ENCODE peak calls at places on chromosome 20, in six cellular contexts. P is prostate gland; B is effector memory CD4-positive, alpha-beta T cell; X is naive thymus-derived CD4-positive, alpha-beta T cell; S is HAP-1; G is colonic mucosa. W is an unnamed sample. For H3K9me3, the result is how much of the 10 kb centered on the place peaks cover.

GRCh38 chr20:46401478-46401860 is 4.9 kb downstream of the ELMO2 start:
- DNase-seq in P (no peak), B (no peak), X (no peak), S (no peak), G (no peak), W (no peak)

GRCh38 chr20:39165099-39165498 is 203.0 kb downstream of the DHX35 start:
- DNase-seq in P (no peak), B (no peak), X (no peak), S (no peak), G (no peak), W (no peak)

GRCh38 chr20:52191132-52191435 is 495 bp downstream of the ZFP64 start:
- DNase-seq in P (no peak), B (no peak), X (no peak), S (peak), G (peak), W (peak)

GRCh38 chr20:13771853-13772453 is 12.8 kb downstream of the ESF1 start:
- DNase-seq in P (no peak), B (no peak), X (no peak), S (no peak), G (no peak), W (no peak)

GRCh38 chr20:37938954-37939353 is 36.0 kb downstream of the VSTM2L start:
- DNase-seq in P (no peak), B (no peak), X (no peak), S (no peak), G (no peak), W (no peak)

GRCh38 chr20:57612436-57612835 is 7.8 kb downstream of the ZBP1 start:
- DNase-seq in P (no peak), B (no peak), X (no peak), S (no peak), G (peak), W (no peak)

GRCh38 chr20:41476013-41476441 is 109.4 kb upstream of the EMILIN3 start:
- DNase-seq in P (peak), B (no peak), X (no peak), S (no peak), G (peak), W (peak)

GRCh38 chr20:3711418-3712043 is 869 bp downstream of the SIGLEC1 start:
- DNase-seq in P (no peak), B (no peak), X (no peak), S (no peak), G (no peak), W (no peak)

GRCh38 chr20:43666376-43667328 is at the start of gene MYBL2:
- DNase-seq in P (no peak), B (peak), X (peak), S (peak), G (peak), W (peak)

GRCh38 chr20:5863040-5863811 is 87.1 kb downstream of the TRMT6 start:
- DNase-seq in P (no peak), B (no peak), X (no peak), S (no peak), G (no peak), W (peak)

GRCh38 chr20:63705232-63706026 is 2.3 kb downstream of the ARFRP1 start:
- DNase-seq in P (no peak), B (no peak), X (no peak), S (no peak), G (no peak), W (no peak)

GRCh38 chr20:40276291-40276690 is 412.7 kb downstream of the MAFB start:
- DNase-seq in P (no peak), B (no peak), X (no peak), S (no peak), G (no peak), W (no peak)

GRCh38 chr20:4820833-4821518 is 99.3 kb downstream of the PRND start:
- DNase-seq in P (no peak), B (no peak), X (no peak), S (no peak), G (no peak), W (peak)

GRCh38 chr20:63255911-63256704 is 1.8 kb upstream of the NKAIN4 start:
- DNase-seq in P (peak), B (no peak), X (no peak), S (no peak), G (no peak), W (no peak)

GRCh38 chr20:57686931-57687652 is 22.7 kb downstream of the PMEPA1 start:
- DNase-seq in P (no peak), B (no peak), X (no peak), S (no peak), G (no peak), W (no peak)

GRCh38 chr20:3222635-3223600 is 13.6 kb downstream of the ITPA start:
- DNase-seq in P (peak), B (no peak), X (peak), S (no peak), G (no peak), W (no peak)

GRCh38 chr20:1440024-1440423 is 26.6 kb downstream of the NSFL1C start:
- DNase-seq in P (no peak), B (no peak), X (no peak), S (no peak), G (no peak), W (no peak)

GRCh38 chr20:2981646-2982045 is 61.8 kb upstream of the GNRH2 start:
- DNase-seq in P (no peak), B (no peak), X (no peak), S (no peak), G (no peak), W (no peak)

GRCh38 chr20:63100401-63100925 is 93.7 kb upstream of the BHLHE23 start:
- DNase-seq in P (no peak), B (no peak), X (no peak), S (no peak), G (no peak), W (peak)

GRCh38 chr20:10090588-10091166 is 55.9 kb downstream of the ANKEF1 start:
- DNase-seq in P (peak), B (no peak), X (peak), S (peak), G (peak), W (peak)

GRCh38 chr20:38724603-38725457 is 544 bp downstream of the SLC32A1 start:
- DNase-seq in P (no peak), B (no peak), X (no peak), S (no peak), G (no peak), W (no peak)

GRCh38 chr20:53550590-53551187 is 43.0 kb downstream of the ZNF217 start:
- DNase-seq in P (no peak), B (no peak), X (no peak), S (peak), G (no peak), W (no peak)

GRCh38 chr20:61666471-61666832 is 399.2 kb downstream of the TAF4 start:
- DNase-seq in P (no peak), B (no peak), X (no peak), S (no peak), G (no peak), W (no peak)

GRCh38 chr20:10661261-10661660 is 12.5 kb downstream of the JAG1 start:
- DNase-seq in P (no peak), B (no peak), X (no peak), S (no peak), G (no peak), W (no peak)

GRCh38 chr20:7696311-7696710 is 243.9 kb downstream of the HAO1 start:
- DNase-seq in P (no peak), B (no peak), X (no peak), S (no peak), G (no peak), W (no peak)

DNA sequence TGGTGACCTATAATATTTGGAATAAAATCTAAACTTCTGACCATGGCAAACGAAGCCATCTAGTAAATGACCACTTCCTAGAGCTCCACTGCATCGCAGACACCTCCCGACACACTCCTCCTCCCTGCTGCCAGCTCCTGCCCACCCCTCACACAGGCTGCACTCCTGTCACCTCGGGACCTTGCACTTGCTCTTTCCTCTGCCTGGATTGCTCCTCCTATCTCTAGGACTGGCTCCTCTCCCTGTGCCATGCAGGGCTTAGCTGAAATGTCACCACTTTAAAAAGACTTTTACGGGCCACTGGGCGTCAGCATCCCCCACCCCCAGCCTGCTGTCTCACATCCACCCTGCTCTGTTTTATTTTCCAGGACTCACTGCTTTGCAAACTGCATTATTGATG is 87.6 kb upstream of the MC3R start:
- DNase-seq in P (no peak), B (no peak), X (no peak), S (no peak), G (no peak), W (no peak)
- H3K9me3 ChIP-seq in P (under half), B (under half), X (under half), S (under half), G (under half), W (under half)

DNA sequence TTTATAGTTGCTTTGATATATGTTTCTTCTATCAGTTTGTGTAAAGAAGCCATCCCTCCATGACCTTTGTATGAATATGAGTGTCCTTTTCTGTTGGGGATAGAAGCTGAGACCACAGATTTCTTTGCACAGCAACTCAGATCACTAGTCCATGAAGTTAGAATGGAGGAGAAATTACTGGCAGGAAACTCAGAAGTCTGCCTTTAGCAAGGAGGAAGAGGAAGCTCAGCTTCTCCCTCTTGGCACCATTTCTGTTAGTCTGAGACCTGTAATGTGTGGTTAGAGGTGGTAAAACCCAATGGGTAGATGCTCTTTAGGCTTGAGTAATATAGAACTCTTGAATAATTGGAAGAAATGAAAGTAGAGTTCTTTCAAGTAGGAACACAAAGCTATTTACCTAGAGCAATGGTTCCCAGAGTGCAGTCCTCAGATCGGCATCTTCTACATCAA is 995.3 kb upstream of the FLRT3 start:
- DNase-seq in P (no peak), B (no peak), X (no peak), S (no peak), G (no peak), W (no peak)
- H3K9me3 ChIP-seq in P (under half), B (under half), X (under half), S (under half), G (under half), W (under half)

DNA sequence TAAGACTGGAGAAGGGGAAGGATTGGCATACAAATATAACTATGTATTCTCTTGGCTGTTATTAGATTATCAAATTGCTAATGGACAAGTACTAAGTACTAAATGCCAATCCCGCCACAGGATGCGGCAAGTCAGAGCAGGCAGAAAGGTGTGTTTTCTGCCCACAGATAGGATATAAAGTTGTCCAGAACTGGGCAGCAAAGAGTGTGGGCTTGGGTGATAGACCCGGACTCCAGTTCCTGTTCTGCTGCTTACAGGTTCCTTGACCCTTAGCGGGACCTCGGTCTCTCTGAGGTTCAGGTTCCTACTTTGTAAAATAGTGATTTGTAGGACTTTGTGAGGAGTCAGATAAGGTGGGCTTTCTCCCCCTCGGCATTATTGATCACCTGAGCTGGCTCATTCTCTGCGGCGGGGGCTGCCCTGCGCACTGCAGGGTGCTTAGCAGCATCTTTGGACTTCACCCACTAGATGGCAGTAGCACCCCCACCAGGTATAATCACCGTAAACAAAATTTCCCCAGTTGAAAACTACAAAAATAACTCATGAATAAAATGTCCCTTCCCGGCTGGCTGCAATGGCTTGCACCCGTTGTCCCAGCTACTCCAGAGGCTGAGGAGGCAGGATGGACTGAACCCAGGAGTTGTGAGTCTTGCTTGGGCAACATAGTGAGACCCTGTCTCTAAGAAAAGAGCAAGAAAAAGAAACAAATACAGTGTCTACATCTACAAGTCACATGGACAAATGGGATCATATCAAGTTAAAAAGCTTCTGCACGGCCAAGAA is 193.1 kb downstream of the DOK5 start:
- DNase-seq in P (no peak), B (no peak), X (peak), S (peak), G (no peak), W (peak)
- H3K9me3 ChIP-seq in P (under half), B (under half), X (under half), S (under half), G (under half), W (under half)

DNA sequence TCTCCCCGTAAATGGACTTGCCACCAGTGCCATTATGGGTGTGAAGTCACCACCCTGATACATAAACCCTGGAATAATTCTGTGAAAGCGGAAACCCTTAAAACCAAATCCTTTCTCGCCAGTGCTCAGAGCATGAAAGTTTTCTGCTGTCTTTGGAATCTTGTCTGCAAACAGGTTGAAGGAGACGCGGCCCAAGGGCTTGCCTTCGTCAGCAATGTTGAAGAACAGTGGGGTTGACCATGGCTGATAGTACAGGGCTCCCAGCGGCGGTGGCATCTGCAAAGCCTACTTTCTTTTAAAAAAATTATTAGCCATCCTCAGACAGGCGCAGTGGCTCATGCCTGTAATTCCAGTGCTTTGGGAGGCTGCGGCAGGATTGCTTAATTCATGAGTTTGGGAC is 22.1 kb downstream of the ABHD12 start:
- DNase-seq in P (no peak), B (no peak), X (no peak), S (no peak), G (no peak), W (no peak)
- H3K9me3 ChIP-seq in P (under half), B (under half), X (under half), S (under half), G (under half), W (under half)

DNA sequence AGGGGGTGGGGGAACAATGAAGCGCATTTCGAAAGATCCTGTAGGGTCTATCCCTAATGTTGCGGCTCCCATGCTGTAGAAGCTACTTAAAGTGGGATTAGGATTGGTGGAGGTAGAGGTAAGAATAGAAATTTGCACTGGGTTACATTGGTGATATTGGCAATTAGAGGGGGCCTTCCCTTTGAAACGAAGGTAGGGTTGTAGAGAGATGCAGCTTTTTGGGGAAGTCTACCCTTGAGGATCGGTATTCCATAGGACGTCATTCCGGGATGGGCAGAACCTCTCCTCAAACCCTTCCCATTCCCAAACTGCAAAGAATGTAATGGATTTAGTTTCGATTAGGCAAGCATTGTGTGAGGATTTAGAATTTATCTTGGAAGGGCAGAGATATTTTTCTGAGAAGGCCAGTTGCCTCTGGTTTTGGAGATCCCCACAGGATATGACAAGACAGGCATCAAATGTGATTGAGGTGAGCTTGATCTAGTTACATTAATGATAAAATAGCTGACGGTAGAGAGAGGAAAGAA is 5.4 kb upstream of the ZNFX1 start:
- DNase-seq in P (no peak), B (no peak), X (no peak), S (no peak), G (no peak), W (no peak)
- H3K9me3 ChIP-seq in P (under half), B (half or more), X (half or more), S (under half), G (under half), W (under half)

GRCh38 chr20:59741073-59741472 is 136.7 kb downstream of the PHACTR3 start:
- DNase-seq in P (no peak), B (no peak), X (no peak), S (no peak), G (no peak), W (no peak)
- H3K9me3 ChIP-seq in P (under half), B (under half), X (under half), S (under half), G (under half), W (under half)

GRCh38 chr20:15772826-15773225 is 800.4 kb downstream of the KIF16B start:
- DNase-seq in P (no peak), B (no peak), X (no peak), S (no peak), G (no peak), W (no peak)
- H3K9me3 ChIP-seq in P (under half), B (under half), X (under half), S (under half), G (under half), W (under half)

GRCh38 chr20:21312813-21313471 is 9.8 kb downstream of the XRN2 start:
- DNase-seq in P (no peak), B (no peak), X (no peak), S (no peak), G (no peak), W (no peak)
- H3K9me3 ChIP-seq in P (under half), B (under half), X (under half), S (under half), G (under half), W (under half)

DNA sequence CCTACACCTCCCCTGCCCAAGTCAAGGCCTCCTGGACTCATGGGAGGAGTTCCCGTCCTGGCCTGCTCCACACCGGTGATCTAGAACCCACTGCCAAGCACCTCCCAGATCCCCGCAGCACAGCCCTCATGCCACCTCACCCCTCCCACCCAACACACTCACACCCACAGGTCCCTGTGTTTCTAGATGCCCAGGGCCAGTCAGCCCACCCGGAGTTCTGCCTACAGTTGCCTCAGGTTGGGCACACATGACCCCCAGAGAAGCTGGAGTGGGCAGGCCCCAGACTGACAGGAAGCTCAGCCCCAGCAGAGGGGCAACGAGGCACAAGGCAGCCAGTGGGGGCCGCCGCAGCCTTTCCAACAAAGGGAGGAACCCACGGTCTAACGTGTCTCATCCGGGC is 29.6 kb downstream of the RRBP1 start:
- DNase-seq in P (no peak), B (no peak), X (no peak), S (no peak), G (no peak), W (no peak)
- H3K9me3 ChIP-seq in P (under half), B (under half), X (under half), S (under half), G (under half), W (under half)